ENCODE peak calls at places on chromosome 19, in nine cellular contexts. One of them, this sample, is unnamed.
A peak's percentile ranks its signal among the peaks of the same experiment; 100 is the strongest.

GRCh38 chr19:48986211-48986610 is 6.9 kb downstream of the GYS1 start:
- DNase-seq in ascending aorta: no peak
- DNase-seq in SW480: no peak
- DNase-seq in KG1: no peak
- DNase-seq in stimulated activated CD4-positive, alpha-beta T cell treated with anti-CD3 and anti-CD28 coated beads, Interleukin-2, amount 100 ng/mL, for 4 hours: no peak
- DNase-seq in NB4: no peak
- DNase-seq in aorta: no peak
- DNase-seq in SJSA1: no peak
- DNase-seq in IMR-90: no peak
- DNase-seq in this sample: peak; percentile 14

GRCh38 chr19:5947435-5947834 is 30.5 kb downstream of the RANBP3 start:
- DNase-seq in ascending aorta: peak; percentile 79
- DNase-seq in SW480: no peak
- DNase-seq in KG1: no peak
- DNase-seq in stimulated activated CD4-positive, alpha-beta T cell treated with anti-CD3 and anti-CD28 coated beads, Interleukin-2, amount 100 ng/mL, for 4 hours: no peak
- DNase-seq in NB4: no peak
- DNase-seq in aorta: peak; percentile 90
- DNase-seq in SJSA1: no peak
- DNase-seq in IMR-90: peak; percentile 67
- DNase-seq in this sample: peak; percentile 92

GRCh38 chr19:8731428-8732169 is 10.2 kb downstream of the OR2Z1 start:
- DNase-seq in ascending aorta: no peak
- DNase-seq in SW480: peak; percentile 16
- DNase-seq in KG1: no peak
- DNase-seq in stimulated activated CD4-positive, alpha-beta T cell treated with anti-CD3 and anti-CD28 coated beads, Interleukin-2, amount 100 ng/mL, for 4 hours: no peak
- DNase-seq in NB4: peak; percentile 63
- DNase-seq in aorta: no peak
- DNase-seq in SJSA1: no peak
- DNase-seq in IMR-90: no peak
- DNase-seq in this sample: no peak

GRCh38 chr19:18496167-18496979 is 25.5 kb downstream of the ELL start:
- DNase-seq in ascending aorta: no peak
- DNase-seq in SW480: peak; percentile 20
- DNase-seq in KG1: peak; percentile 57
- DNase-seq in stimulated activated CD4-positive, alpha-beta T cell treated with anti-CD3 and anti-CD28 coated beads, Interleukin-2, amount 100 ng/mL, for 4 hours: peak; percentile 19
- DNase-seq in NB4: peak; percentile 89
- DNase-seq in aorta: no peak
- DNase-seq in SJSA1: no peak
- DNase-seq in IMR-90: peak; percentile 80
- DNase-seq in this sample: peak; percentile 96

GRCh38 chr19:13799669-13800068 is 4.4 kb downstream of the ZSWIM4 start:
- DNase-seq in ascending aorta: no peak
- DNase-seq in SW480: no peak
- DNase-seq in KG1: no peak
- DNase-seq in stimulated activated CD4-positive, alpha-beta T cell treated with anti-CD3 and anti-CD28 coated beads, Interleukin-2, amount 100 ng/mL, for 4 hours: no peak
- DNase-seq in NB4: no peak
- DNase-seq in aorta: no peak
- DNase-seq in SJSA1: no peak
- DNase-seq in IMR-90: no peak
- DNase-seq in this sample: peak; percentile 2

GRCh38 chr19:35756373-35757230 is at the start of gene HSPB6:
- DNase-seq in ascending aorta: peak; percentile 89
- DNase-seq in SW480: no peak
- DNase-seq in KG1: no peak
- DNase-seq in stimulated activated CD4-positive, alpha-beta T cell treated with anti-CD3 and anti-CD28 coated beads, Interleukin-2, amount 100 ng/mL, for 4 hours: no peak
- DNase-seq in NB4: no peak
- DNase-seq in aorta: peak; percentile 83
- DNase-seq in SJSA1: no peak
- DNase-seq in IMR-90: peak; percentile 72
- DNase-seq in this sample: peak; percentile 93

GRCh38 chr19:32676186-32676894 is 692 bp downstream of the RGS9BP start:
- DNase-seq in ascending aorta: no peak
- DNase-seq in SW480: peak; percentile 59
- DNase-seq in KG1: no peak
- DNase-seq in stimulated activated CD4-positive, alpha-beta T cell treated with anti-CD3 and anti-CD28 coated beads, Interleukin-2, amount 100 ng/mL, for 4 hours: no peak
- DNase-seq in NB4: peak; percentile 70
- DNase-seq in aorta: peak; percentile 46
- DNase-seq in SJSA1: no peak
- DNase-seq in IMR-90: no peak
- DNase-seq in this sample: no peak

GRCh38 chr19:30183807-30184490 is 188.2 kb upstream of the ZNF536 start:
- DNase-seq in ascending aorta: no peak
- DNase-seq in SW480: no peak
- DNase-seq in KG1: no peak
- DNase-seq in stimulated activated CD4-positive, alpha-beta T cell treated with anti-CD3 and anti-CD28 coated beads, Interleukin-2, amount 100 ng/mL, for 4 hours: no peak
- DNase-seq in NB4: no peak
- DNase-seq in aorta: no peak
- DNase-seq in SJSA1: no peak
- DNase-seq in IMR-90: no peak
- DNase-seq in this sample: no peak

GRCh38 chr19:44367024-44367423 is 10.5 kb upstream of the ZNF112 start:
- DNase-seq in ascending aorta: no peak
- DNase-seq in SW480: no peak
- DNase-seq in KG1: no peak
- DNase-seq in stimulated activated CD4-positive, alpha-beta T cell treated with anti-CD3 and anti-CD28 coated beads, Interleukin-2, amount 100 ng/mL, for 4 hours: no peak
- DNase-seq in NB4: no peak
- DNase-seq in aorta: no peak
- DNase-seq in SJSA1: no peak
- DNase-seq in IMR-90: no peak
- DNase-seq in this sample: no peak

GRCh38 chr19:18401580-18402112 is 4.2 kb upstream of the LRRC25 start:
- DNase-seq in ascending aorta: peak; percentile 80
- DNase-seq in SW480: peak; percentile 54
- DNase-seq in KG1: peak; percentile 71
- DNase-seq in stimulated activated CD4-positive, alpha-beta T cell treated with anti-CD3 and anti-CD28 coated beads, Interleukin-2, amount 100 ng/mL, for 4 hours: no peak
- DNase-seq in NB4: peak; percentile 98
- DNase-seq in aorta: peak; percentile 91
- DNase-seq in SJSA1: no peak
- DNase-seq in IMR-90: peak; percentile 69
- DNase-seq in this sample: peak; percentile 83

GRCh38 chr19:49949735-49950589 is 11.0 kb downstream of the SIGLEC11 start:
- DNase-seq in ascending aorta: no peak
- DNase-seq in SW480: no peak
- DNase-seq in KG1: no peak
- DNase-seq in stimulated activated CD4-positive, alpha-beta T cell treated with anti-CD3 and anti-CD28 coated beads, Interleukin-2, amount 100 ng/mL, for 4 hours: no peak
- DNase-seq in NB4: peak; percentile 59
- DNase-seq in aorta: peak; percentile 24
- DNase-seq in SJSA1: peak; percentile 31
- DNase-seq in IMR-90: no peak
- DNase-seq in this sample: peak; percentile 88

GRCh38 chr19:14774373-14774772 is 4.0 kb downstream of the ADGRE2 start:
- DNase-seq in ascending aorta: no peak
- DNase-seq in SW480: no peak
- DNase-seq in KG1: no peak
- DNase-seq in stimulated activated CD4-positive, alpha-beta T cell treated with anti-CD3 and anti-CD28 coated beads, Interleukin-2, amount 100 ng/mL, for 4 hours: no peak
- DNase-seq in NB4: no peak
- DNase-seq in aorta: no peak
- DNase-seq in SJSA1: no peak
- DNase-seq in IMR-90: no peak
- DNase-seq in this sample: no peak

GRCh38 chr19:28234637-28235036 is 978.3 kb downstream of the UQCRFS1 start:
- DNase-seq in ascending aorta: no peak
- DNase-seq in SW480: no peak
- DNase-seq in KG1: no peak
- DNase-seq in stimulated activated CD4-positive, alpha-beta T cell treated with anti-CD3 and anti-CD28 coated beads, Interleukin-2, amount 100 ng/mL, for 4 hours: no peak
- DNase-seq in NB4: no peak
- DNase-seq in aorta: no peak
- DNase-seq in SJSA1: no peak
- DNase-seq in IMR-90: no peak
- DNase-seq in this sample: peak; percentile 15

GRCh38 chr19:953501-954271 is 27.9 kb downstream of the ARID3A start:
- DNase-seq in ascending aorta: no peak
- DNase-seq in SW480: no peak
- DNase-seq in KG1: no peak
- DNase-seq in stimulated activated CD4-positive, alpha-beta T cell treated with anti-CD3 and anti-CD28 coated beads, Interleukin-2, amount 100 ng/mL, for 4 hours: no peak
- DNase-seq in NB4: no peak
- DNase-seq in aorta: no peak
- DNase-seq in SJSA1: no peak
- DNase-seq in IMR-90: no peak
- DNase-seq in this sample: no peak

This sample was measured in osteoblast.